ENCODE peak calls at places on chromosome 5, in four cellular contexts. P, L, Q and M are unnamed samples.

GRCh38 chr5:82312373-82312856 is 34.3 kb upstream of the RPS23 start:
- DNase-seq in L (peak; percentile 50), Q (peak; percentile 84), P (no peak), M (peak; percentile 67)

GRCh38 chr5:108278285-108279240 is 103.3 kb downstream of the FBXL17 start:
- DNase-seq in L (no peak), P (no peak), Q (no peak), M (no peak)

GRCh38 chr5:173954671-173955605 is 34.0 kb upstream of the C5orf47 start:
- DNase-seq in P (no peak), L (no peak), Q (no peak), M (no peak)

GRCh38 chr5:98586581-98586980 is 186.9 kb upstream of the RGMB start:
- DNase-seq in L (no peak), P (no peak), Q (no peak), M (no peak)

GRCh38 chr5:96857454-96857853 is 18.8 kb upstream of the ERAP2 start:
- DNase-seq in P (no peak), L (no peak), Q (no peak), M (no peak)

GRCh38 chr5:53438079-53438478 is 42.4 kb upstream of the FST start:
- DNase-seq in Q (no peak), L (no peak), P (no peak), M (no peak)

GRCh38 chr5:72108200-72109050 is 1.1 kb downstream of the MAP1B start:
- DNase-seq in P (no peak), Q (peak; percentile 87), L (peak; percentile 34), M (peak; percentile 62)

GRCh38 chr5:79255786-79256557 is 20.0 kb downstream of the JMY start:
- DNase-seq in P (no peak), Q (peak; percentile 48), L (peak; percentile 45), M (peak; percentile 58)

GRCh38 chr5:79480991-79481390 is 32.9 kb downstream of the HOMER1 start:
- DNase-seq in L (no peak), P (no peak), Q (no peak), M (no peak)

GRCh38 chr5:95866431-95867063 is 44.0 kb upstream of the GLRX start:
- DNase-seq in Q (no peak), L (no peak), P (no peak), M (no peak)

GRCh38 chr5:167058481-167058880 is 1233.0 kb upstream of the WWC1 start:
- DNase-seq in L (no peak), P (no peak), Q (no peak), M (no peak)

GRCh38 chr5:17714186-17714585 is 79.9 kb downstream of the TAF11L14 start:
- DNase-seq in L (no peak), P (no peak), Q (no peak), M (no peak)

GRCh38 chr5:129631946-129632345 is 115.9 kb upstream of the MINAR2 start:
- DNase-seq in P (no peak), L (no peak), Q (no peak), M (no peak)

GRCh38 chr5:106780355-106780754 is 890.4 kb downstream of the EFNA5 start:
- DNase-seq in Q (no peak), P (no peak), L (no peak), M (no peak)

GRCh38 chr5:170238456-170238855 is 5.7 kb downstream of the C5orf58 start:
- DNase-seq in Q (no peak), L (no peak), P (no peak), M (no peak)

GRCh38 chr5:16864566-16864965 is 71.5 kb downstream of the MYO10 start:
- DNase-seq in L (no peak), P (no peak), Q (no peak), M (no peak)

GRCh38 chr5:131379071-131379538 is 115.3 kb downstream of the CDC42SE2 start:
- DNase-seq in Q (peak; percentile 34), P (no peak), L (peak; percentile 26), M (no peak)

GRCh38 chr5:558326-558725 is 34.1 kb upstream of the SLC9A3 start:
- DNase-seq in Q (no peak), L (no peak), P (no peak), M (no peak)

GRCh38 chr5:175214152-175214551 is 229.8 kb downstream of the DRD1 start:
- DNase-seq in Q (no peak), L (no peak), P (no peak), M (no peak)

GRCh38 chr5:117054141-117054540 is 479.5 kb upstream of the SEMA6A start:
- DNase-seq in P (no peak), Q (no peak), L (no peak), M (no peak)

GRCh38 chr5:33901176-33901575 is 9.4 kb upstream of the ADAMTS12 start:
- DNase-seq in P (no peak), Q (no peak), L (no peak), M (no peak)

GRCh38 chr5:132027027-132027426 is 15.6 kb upstream of the ACSL6 start:
- DNase-seq in Q (no peak), P (no peak), L (no peak), M (no peak)

GRCh38 chr5:34490501-34491250 is 165.5 kb upstream of the RAI14 start:
- DNase-seq in Q (no peak), P (no peak), L (peak; percentile 40), M (peak; percentile 54)

GRCh38 chr5:120872292-120872691 is 408.2 kb downstream of the PRR16 start:
- DNase-seq in L (no peak), Q (no peak), P (no peak), M (no peak)

DNA sequence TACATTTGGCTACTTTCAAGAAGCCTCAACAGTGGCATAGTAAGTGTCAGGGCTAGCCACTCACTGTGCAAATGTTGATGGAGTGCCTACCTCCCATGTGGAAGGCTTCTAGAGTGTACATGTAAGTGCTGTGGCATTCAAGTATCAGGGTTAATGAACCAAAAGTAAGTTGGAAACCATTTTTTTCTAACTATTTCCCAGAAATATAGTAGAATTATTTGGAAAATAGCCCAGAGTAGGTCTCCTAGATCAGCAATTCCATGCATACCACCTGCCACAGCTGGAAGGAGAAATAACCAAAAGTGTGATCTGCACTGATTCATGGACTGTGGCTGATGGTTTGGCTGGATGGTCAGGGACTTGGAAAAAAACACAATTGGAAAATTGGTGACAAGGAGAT is 53.3 kb downstream of the FOXD1 start:
- DNase-seq in Q (no peak), L (no peak), P (no peak), M (no peak)
- TF ChIP-seq TARDBP in Q (no peak), L (no peak), P (no peak), M (no peak)

GRCh38 chr5:67493676-67494075 is 297.1 kb upstream of the CD180 start:
- DNase-seq in P (no peak), Q (peak; percentile 9), L (peak; percentile 55), M (peak; percentile 38)
- TF ChIP-seq FOXM1 in P (no peak), Q (no peak), L (no peak), M (no peak)

GRCh38 chr5:135508496-135509005 is 27.2 kb downstream of the NEUROG1 start:
- DNase-seq in P (no peak), L (no peak), Q (no peak), M (peak; percentile 48)
- TF ChIP-seq TARDBP in P (no peak), L (no peak), Q (no peak), M (no peak)

GRCh38 chr5:179312557-179313235 is 32.6 kb downstream of the ADAMTS2 start:
- DNase-seq in Q (no peak), L (no peak), P (no peak), M (no peak)
- TF ChIP-seq FOXM1 in Q (no peak), L (no peak), P (no peak), M (no peak)

GRCh38 chr5:61252643-61252925 is 79.5 kb upstream of the ZSWIM6 start:
- DNase-seq in Q (no peak), P (no peak), L (no peak), M (no peak)

GRCh38 chr5:61253547-61253946 is 78.5 kb upstream of the ZSWIM6 start:
- DNase-seq in P (no peak), Q (no peak), L (no peak), M (no peak)

GRCh38 chr5:61254969-61255555 is 77.0 kb upstream of the ZSWIM6 start:
- DNase-seq in Q (no peak), L (no peak), P (no peak), M (no peak)

GRCh38 chr5:61257421-61257820 is 74.6 kb upstream of the ZSWIM6 start:
- DNase-seq in Q (no peak), P (no peak), L (no peak), M (no peak)

DNA sequence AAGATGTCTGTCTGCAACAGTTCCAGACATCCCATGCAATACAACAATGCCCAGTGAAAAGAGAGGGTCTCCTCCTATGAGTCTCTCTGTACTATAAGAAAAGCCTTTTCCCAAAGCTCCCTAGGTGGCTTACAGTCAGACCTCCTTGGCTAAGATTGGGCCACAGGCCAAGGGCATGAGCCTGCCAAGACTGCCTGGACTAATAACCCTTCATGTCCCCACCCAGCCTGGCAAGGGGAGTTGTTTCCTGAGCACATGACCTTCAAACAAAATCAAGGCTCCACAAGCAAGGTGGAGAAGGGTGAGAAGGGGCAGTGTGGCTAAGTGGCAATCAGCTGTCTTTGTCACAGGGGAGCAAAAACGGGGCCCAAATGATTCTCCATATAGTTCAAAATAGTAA is 75.6 kb upstream of the ZSWIM6 start:
- DNase-seq in Q (no peak), P (no peak), L (no peak), M (no peak)
- TF ChIP-seq TARDBP in Q (no peak), P (no peak), L (no peak), M (no peak)

GRCh38 chr5:137344723-137345322 is 154.3 kb downstream of the SPOCK1 start:
- DNase-seq in Q (peak; percentile 57), L (peak; percentile 26), P (no peak), M (peak; percentile 39)

GRCh38 chr5:137340899-137341298 is 158.2 kb downstream of the SPOCK1 start:
- DNase-seq in Q (no peak), L (no peak), P (no peak), M (no peak)

GRCh38 chr5:137342764-137343163 is 156.4 kb downstream of the SPOCK1 start:
- DNase-seq in Q (no peak), L (no peak), P (no peak), M (no peak)

GRCh38 chr5:137344021-137344420 is 155.1 kb downstream of the SPOCK1 start:
- DNase-seq in Q (no peak), P (no peak), L (no peak), M (no peak)

GRCh38 chr5:137341831-137342230 is 157.3 kb downstream of the SPOCK1 start:
- DNase-seq in L (no peak), Q (no peak), P (no peak), M (no peak)
- TF ChIP-seq FOXM1 in L (no peak), Q (no peak), P (no peak), M (no peak)

DNA sequence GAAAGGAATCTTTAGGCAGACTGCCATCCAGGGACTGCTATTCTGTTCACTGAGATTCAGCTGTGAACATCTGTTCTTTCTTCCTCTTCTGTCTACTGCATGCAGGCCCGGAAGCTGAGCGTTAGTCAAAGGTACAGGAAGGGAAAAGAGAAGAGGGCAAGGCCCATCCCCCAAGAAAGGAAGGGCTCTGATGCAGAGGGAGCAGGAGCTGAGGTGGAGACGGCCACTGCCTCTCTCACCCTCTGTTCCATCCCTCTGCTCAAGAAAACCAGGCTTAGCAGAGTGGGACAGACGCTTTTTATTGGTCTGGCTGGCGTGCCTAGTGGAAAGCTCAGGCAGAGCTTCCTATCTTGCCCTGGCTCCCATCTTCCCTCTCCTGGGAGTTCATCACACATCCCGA is 57.5 kb downstream of the PFDN1 start:
- DNase-seq in L (no peak), P (no peak), Q (no peak), M (no peak)
- TF ChIP-seq TARDBP in L (no peak), P (no peak), Q (no peak), M (no peak)

GRCh38 chr5:124996764-124997077 is 250.3 kb upstream of the ZNF608 start:
- DNase-seq in L (no peak), P (no peak), Q (no peak), M (no peak)
- TF ChIP-seq FOXM1 in L (no peak), P (no peak), Q (no peak), M (no peak)